ENCODE peak calls at places on chromosomes 13 and 19, in five cellular contexts. One of them, this sample, is unnamed.

GRCh38 chr19:19502281-19502680 is 13.1 kb downstream of the TSSK6 start:
- DNase-seq in naive B cell: no peak
- DNase-seq in ascending aorta: no peak
- DNase-seq in T-helper 17 cell: no peak
- DNase-seq in T-helper 1 cell: no peak
- DNase-seq in this sample: no peak

GRCh38 chr13:113224486-113224885 is 15.1 kb downstream of the CUL4A start:
- DNase-seq in naive B cell: no peak
- DNase-seq in ascending aorta: peak
- DNase-seq in T-helper 17 cell: no peak
- DNase-seq in T-helper 1 cell: no peak
- DNase-seq in this sample: no peak

GRCh38 chr13:110702591-110703526 is 3.1 kb downstream of the CARS2 start:
- DNase-seq in naive B cell: no peak
- DNase-seq in ascending aorta: peak
- DNase-seq in T-helper 17 cell: no peak
- DNase-seq in T-helper 1 cell: no peak
- DNase-seq in this sample: no peak

GRCh38 chr19:34475026-34475974 is 6.3 kb upstream of the WTIP start:
- DNase-seq in naive B cell: no peak
- DNase-seq in ascending aorta: peak
- DNase-seq in T-helper 17 cell: no peak
- DNase-seq in T-helper 1 cell: no peak
- DNase-seq in this sample: no peak

GRCh38 chr13:89465366-89465765 is 1794.2 kb downstream of the SLITRK5 start:
- DNase-seq in naive B cell: no peak
- DNase-seq in ascending aorta: no peak
- DNase-seq in T-helper 17 cell: no peak
- DNase-seq in T-helper 1 cell: no peak
- DNase-seq in this sample: no peak

GRCh38 chr19:48768989-48769713 is 13.8 kb downstream of the FGF21 start:
- DNase-seq in naive B cell: no peak
- DNase-seq in ascending aorta: no peak
- DNase-seq in T-helper 17 cell: no peak
- DNase-seq in T-helper 1 cell: no peak
- DNase-seq in this sample: no peak

GRCh38 chr13:99191900-99192399 is 8.7 kb upstream of the UBAC2 start:
- DNase-seq in naive B cell: no peak
- DNase-seq in ascending aorta: no peak
- DNase-seq in T-helper 17 cell: no peak
- DNase-seq in T-helper 1 cell: no peak
- DNase-seq in this sample: no peak

GRCh38 chr13:21020581-21020980 is 40.8 kb downstream of the LATS2 start:
- DNase-seq in naive B cell: no peak
- DNase-seq in ascending aorta: no peak
- DNase-seq in T-helper 17 cell: no peak
- DNase-seq in T-helper 1 cell: no peak
- DNase-seq in this sample: no peak

GRCh38 chr19:42466521-42467436 is 24.0 kb upstream of the CXCL17 start:
- DNase-seq in naive B cell: no peak
- DNase-seq in ascending aorta: no peak
- DNase-seq in T-helper 17 cell: no peak
- DNase-seq in T-helper 1 cell: no peak
- DNase-seq in this sample: no peak

GRCh38 chr13:99725644-99726043 is 224.4 kb downstream of the TM9SF2 start:
- DNase-seq in naive B cell: no peak
- DNase-seq in ascending aorta: no peak
- DNase-seq in T-helper 17 cell: no peak
- DNase-seq in T-helper 1 cell: no peak
- DNase-seq in this sample: no peak

GRCh38 chr19:5889288-5889971 is 14.2 kb downstream of the NDUFA11 start:
- DNase-seq in naive B cell: no peak
- DNase-seq in ascending aorta: no peak
- DNase-seq in T-helper 17 cell: no peak
- DNase-seq in T-helper 1 cell: no peak
- DNase-seq in this sample: no peak

GRCh38 chr13:67267136-67267535 is 37.0 kb upstream of the PCDH9 start:
- DNase-seq in naive B cell: no peak
- DNase-seq in ascending aorta: no peak
- DNase-seq in T-helper 17 cell: no peak
- DNase-seq in T-helper 1 cell: no peak
- DNase-seq in this sample: no peak